ENCODE peak calls at places on chromosomes 5 and 9, in seven cellular contexts. One of them, this sample, is unnamed.

GRCh38 chr5:79256563-79256962 is 20.6 kb downstream of the JMY start:
- DNase-seq in IMR-90: no peak
- DNase-seq in Peyer's patch: no peak
- DNase-seq in dorsolateral prefrontal cortex: no peak
- DNase-seq in CD8-positive, alpha-beta T cell: no peak
- DNase-seq in brain microvascular endothelial cell: no peak
- DNase-seq in esophagus muscularis mucosa: no peak
- DNase-seq in this sample: no peak

GRCh38 chr5:133912951-133913350 is 55.5 kb downstream of the C5orf15 start:
- DNase-seq in IMR-90: no peak
- DNase-seq in Peyer's patch: no peak
- DNase-seq in dorsolateral prefrontal cortex: no peak
- DNase-seq in CD8-positive, alpha-beta T cell: no peak
- DNase-seq in brain microvascular endothelial cell: no peak
- DNase-seq in esophagus muscularis mucosa: no peak
- DNase-seq in this sample: no peak

GRCh38 chr9:21802418-21803000 is at the start of gene MTAP:
- DNase-seq in IMR-90: peak
- DNase-seq in Peyer's patch: peak
- DNase-seq in dorsolateral prefrontal cortex: peak
- DNase-seq in CD8-positive, alpha-beta T cell: peak
- DNase-seq in brain microvascular endothelial cell: peak
- DNase-seq in esophagus muscularis mucosa: peak
- DNase-seq in this sample: peak

GRCh38 chr5:95673076-95673475 is 9.7 kb downstream of the SPATA9 start:
- DNase-seq in IMR-90: peak
- DNase-seq in Peyer's patch: no peak
- DNase-seq in dorsolateral prefrontal cortex: no peak
- DNase-seq in CD8-positive, alpha-beta T cell: no peak
- DNase-seq in brain microvascular endothelial cell: peak
- DNase-seq in esophagus muscularis mucosa: no peak
- DNase-seq in this sample: peak

GRCh38 chr5:131579917-131580671 is 54.9 kb downstream of the RAPGEF6 start:
- DNase-seq in IMR-90: no peak
- DNase-seq in Peyer's patch: no peak
- DNase-seq in dorsolateral prefrontal cortex: no peak
- DNase-seq in CD8-positive, alpha-beta T cell: no peak
- DNase-seq in brain microvascular endothelial cell: no peak
- DNase-seq in esophagus muscularis mucosa: no peak
- DNase-seq in this sample: no peak

GRCh38 chr9:86891886-86892437 is 55.3 kb downstream of the GAS1 start:
- DNase-seq in IMR-90: no peak
- DNase-seq in Peyer's patch: no peak
- DNase-seq in dorsolateral prefrontal cortex: no peak
- DNase-seq in CD8-positive, alpha-beta T cell: no peak
- DNase-seq in brain microvascular endothelial cell: no peak
- DNase-seq in esophagus muscularis mucosa: peak
- DNase-seq in this sample: no peak

GRCh38 chr9:137304383-137305059 is 2.5 kb upstream of the NRARP start:
- DNase-seq in IMR-90: no peak
- DNase-seq in Peyer's patch: peak
- DNase-seq in dorsolateral prefrontal cortex: no peak
- DNase-seq in CD8-positive, alpha-beta T cell: no peak
- DNase-seq in brain microvascular endothelial cell: no peak
- DNase-seq in esophagus muscularis mucosa: no peak
- DNase-seq in this sample: no peak

GRCh38 chr5:52989025-52989780 is at the start of gene ITGA2:
- DNase-seq in IMR-90: peak
- DNase-seq in Peyer's patch: peak
- DNase-seq in dorsolateral prefrontal cortex: no peak
- DNase-seq in CD8-positive, alpha-beta T cell: peak
- DNase-seq in brain microvascular endothelial cell: peak
- DNase-seq in esophagus muscularis mucosa: peak
- DNase-seq in this sample: peak

GRCh38 chr5:147044868-147045267 is 166.3 kb upstream of the PPP2R2B start:
- DNase-seq in IMR-90: no peak
- DNase-seq in Peyer's patch: no peak
- DNase-seq in dorsolateral prefrontal cortex: no peak
- DNase-seq in CD8-positive, alpha-beta T cell: no peak
- DNase-seq in brain microvascular endothelial cell: no peak
- DNase-seq in esophagus muscularis mucosa: no peak
- DNase-seq in this sample: no peak

DNA sequence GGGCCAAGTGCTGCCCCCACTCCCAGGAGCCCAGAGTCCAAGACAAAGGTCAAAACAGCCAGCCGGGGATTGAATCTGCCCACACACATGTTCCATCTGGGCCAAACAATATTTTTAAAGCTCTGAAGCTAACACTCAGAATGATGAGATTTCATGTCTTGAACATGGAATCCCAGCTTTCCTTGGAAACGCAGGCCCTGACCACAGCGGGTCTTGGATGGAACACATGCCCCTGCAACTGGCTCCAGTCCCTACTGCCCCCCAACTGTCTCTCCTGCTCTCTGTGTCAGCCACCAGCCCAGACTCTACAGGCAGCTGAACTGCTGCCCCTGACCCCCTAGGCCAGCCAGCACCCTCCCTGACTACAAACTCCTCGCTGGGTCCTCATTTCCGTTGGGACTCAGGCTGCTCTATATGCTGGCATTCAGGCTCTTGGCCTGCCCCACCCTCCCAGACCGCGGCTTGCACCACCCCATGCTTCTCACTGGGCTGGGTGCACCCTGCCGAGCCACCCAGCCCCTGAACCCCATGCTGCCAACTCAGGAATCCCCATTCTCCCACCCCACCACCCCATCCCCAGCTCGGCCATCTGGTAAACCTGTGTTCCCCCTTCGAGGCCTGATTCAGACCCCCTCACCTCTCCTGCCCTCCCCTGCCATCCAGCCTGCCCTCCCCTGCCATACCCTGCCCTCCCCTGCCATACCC is 71.7 kb downstream of the ADAMTS2 start:
- DNase-seq in IMR-90: no peak
- DNase-seq in Peyer's patch: no peak
- DNase-seq in dorsolateral prefrontal cortex: no peak
- DNase-seq in CD8-positive, alpha-beta T cell: no peak
- DNase-seq in brain microvascular endothelial cell: no peak
- DNase-seq in esophagus muscularis mucosa: no peak
- DNase-seq in this sample: no peak
- H3K4me3 ChIP-seq in IMR-90: no peak
- H3K4me3 ChIP-seq in Peyer's patch: no peak
- H3K4me3 ChIP-seq in dorsolateral prefrontal cortex: no peak
- H3K4me3 ChIP-seq in CD8-positive, alpha-beta T cell: no peak
- H3K4me3 ChIP-seq in brain microvascular endothelial cell: no peak
- H3K4me3 ChIP-seq in esophagus muscularis mucosa: no peak
- H3K4me3 ChIP-seq in this sample: no peak

DNA sequence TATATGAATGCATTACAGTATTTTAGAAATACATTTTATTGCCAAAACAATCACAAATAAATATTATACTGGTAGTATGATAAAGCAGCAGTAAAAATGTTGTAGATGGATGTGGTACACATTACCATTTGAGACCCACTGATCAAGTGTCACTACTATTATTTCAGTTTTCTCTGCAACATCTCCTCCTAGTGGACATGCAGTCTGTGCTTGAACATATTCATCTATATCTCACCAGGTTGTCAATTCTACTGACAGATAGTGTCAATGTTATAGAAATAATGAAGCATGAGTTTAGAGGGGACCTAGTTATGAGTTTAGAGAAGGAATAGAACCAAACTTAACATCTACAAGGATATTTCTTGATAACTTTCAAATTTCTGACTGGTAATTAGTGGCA is 39.2 kb upstream of the ELOVL7 start:
- DNase-seq in IMR-90: no peak
- DNase-seq in Peyer's patch: no peak
- DNase-seq in dorsolateral prefrontal cortex: no peak
- DNase-seq in CD8-positive, alpha-beta T cell: no peak
- DNase-seq in brain microvascular endothelial cell: peak
- DNase-seq in esophagus muscularis mucosa: no peak
- DNase-seq in this sample: peak
- TF ChIP-seq CTCF in IMR-90: no peak
- TF ChIP-seq CTCF in Peyer's patch: peak
- TF ChIP-seq CTCF in dorsolateral prefrontal cortex: peak
- TF ChIP-seq CTCF in CD8-positive, alpha-beta T cell: no peak
- TF ChIP-seq CTCF in brain microvascular endothelial cell: peak
- TF ChIP-seq CTCF in esophagus muscularis mucosa: no peak
- TF ChIP-seq CTCF in this sample: peak

DNA sequence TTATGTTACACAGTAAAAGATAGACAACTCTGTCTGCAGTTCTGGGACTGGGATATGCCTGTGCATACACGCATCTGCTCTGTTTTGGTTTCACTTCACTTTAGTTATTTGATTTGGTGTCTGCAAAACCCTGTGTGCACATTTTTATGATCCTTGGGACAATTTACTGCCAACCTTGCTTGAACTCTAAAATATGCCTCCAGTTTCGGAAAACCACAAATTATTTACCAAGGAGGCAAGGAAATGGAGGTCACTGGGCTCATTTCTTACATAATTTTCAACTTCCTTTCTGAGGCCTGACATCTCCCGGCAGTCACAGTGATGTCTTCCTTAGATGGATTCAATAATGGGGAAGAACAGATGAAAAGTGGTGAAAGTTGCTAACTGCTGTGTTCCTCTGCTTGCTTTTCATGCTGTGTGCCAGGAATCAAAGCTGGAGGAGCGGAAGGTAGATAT is 61.2 kb upstream of the TAF11L2 start:
- DNase-seq in IMR-90: no peak
- DNase-seq in Peyer's patch: no peak
- DNase-seq in dorsolateral prefrontal cortex: no peak
- DNase-seq in CD8-positive, alpha-beta T cell: no peak
- DNase-seq in brain microvascular endothelial cell: no peak
- DNase-seq in esophagus muscularis mucosa: no peak
- DNase-seq in this sample: peak
- H3K4me3 ChIP-seq in IMR-90: peak
- H3K4me3 ChIP-seq in Peyer's patch: no peak
- H3K4me3 ChIP-seq in dorsolateral prefrontal cortex: no peak
- H3K4me3 ChIP-seq in CD8-positive, alpha-beta T cell: no peak
- H3K4me3 ChIP-seq in brain microvascular endothelial cell: no peak
- H3K4me3 ChIP-seq in esophagus muscularis mucosa: no peak
- H3K4me3 ChIP-seq in this sample: no peak

GRCh38 chr5:140169410-140169809 is 5.6 kb upstream of the CYSTM1 start:
- DNase-seq in IMR-90: no peak
- DNase-seq in Peyer's patch: no peak
- DNase-seq in dorsolateral prefrontal cortex: no peak
- DNase-seq in CD8-positive, alpha-beta T cell: no peak
- DNase-seq in brain microvascular endothelial cell: no peak
- DNase-seq in esophagus muscularis mucosa: no peak
- DNase-seq in this sample: no peak
- TF ChIP-seq CTCF in IMR-90: no peak
- TF ChIP-seq CTCF in Peyer's patch: no peak
- TF ChIP-seq CTCF in dorsolateral prefrontal cortex: no peak
- TF ChIP-seq CTCF in CD8-positive, alpha-beta T cell: no peak
- TF ChIP-seq CTCF in brain microvascular endothelial cell: peak
- TF ChIP-seq CTCF in esophagus muscularis mucosa: no peak
- TF ChIP-seq CTCF in this sample: peak

GRCh38 chr5:66807743-66808142 is 211.6 kb downstream of the MAST4 start:
- DNase-seq in IMR-90: peak
- DNase-seq in Peyer's patch: no peak
- DNase-seq in dorsolateral prefrontal cortex: peak
- DNase-seq in CD8-positive, alpha-beta T cell: no peak
- DNase-seq in brain microvascular endothelial cell: peak
- DNase-seq in esophagus muscularis mucosa: no peak
- DNase-seq in this sample: peak

GRCh38 chr5:66808663-66809062 is 212.5 kb downstream of the MAST4 start:
- DNase-seq in IMR-90: no peak
- DNase-seq in Peyer's patch: no peak
- DNase-seq in dorsolateral prefrontal cortex: no peak
- DNase-seq in CD8-positive, alpha-beta T cell: no peak
- DNase-seq in brain microvascular endothelial cell: no peak
- DNase-seq in esophagus muscularis mucosa: no peak
- DNase-seq in this sample: no peak

GRCh38 chr5:66810747-66811355 is 214.7 kb downstream of the MAST4 start:
- DNase-seq in IMR-90: no peak
- DNase-seq in Peyer's patch: no peak
- DNase-seq in dorsolateral prefrontal cortex: no peak
- DNase-seq in CD8-positive, alpha-beta T cell: no peak
- DNase-seq in brain microvascular endothelial cell: no peak
- DNase-seq in esophagus muscularis mucosa: no peak
- DNase-seq in this sample: no peak

GRCh38 chr5:66814146-66814991 is 218.2 kb downstream of the MAST4 start:
- DNase-seq in IMR-90: peak
- DNase-seq in Peyer's patch: no peak
- DNase-seq in dorsolateral prefrontal cortex: no peak
- DNase-seq in CD8-positive, alpha-beta T cell: peak
- DNase-seq in brain microvascular endothelial cell: peak
- DNase-seq in esophagus muscularis mucosa: no peak
- DNase-seq in this sample: peak

DNA sequence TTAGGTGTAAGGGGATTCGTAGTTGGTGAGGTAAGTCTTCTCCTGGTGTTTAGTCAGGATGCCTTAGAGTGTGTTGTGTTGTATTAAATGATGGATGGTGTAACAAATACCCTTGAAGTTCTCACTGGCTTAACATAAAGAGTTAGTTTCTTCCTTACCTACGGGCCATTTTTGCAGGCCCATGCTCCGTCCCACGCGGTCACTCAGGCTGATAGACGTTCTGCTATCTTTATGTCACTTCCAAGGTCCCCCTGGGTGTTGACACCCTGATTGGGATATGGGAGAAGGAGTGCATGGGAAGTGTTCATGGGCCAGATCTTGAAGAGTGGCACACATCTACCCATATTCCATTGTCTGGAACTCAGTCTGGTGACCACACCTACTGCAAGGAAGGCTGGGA is 214.0 kb downstream of the MAST4 start:
- DNase-seq in IMR-90: no peak
- DNase-seq in Peyer's patch: no peak
- DNase-seq in dorsolateral prefrontal cortex: no peak
- DNase-seq in CD8-positive, alpha-beta T cell: no peak
- DNase-seq in brain microvascular endothelial cell: no peak
- DNase-seq in esophagus muscularis mucosa: peak
- DNase-seq in this sample: no peak
- H3K4me3 ChIP-seq in IMR-90: no peak
- H3K4me3 ChIP-seq in Peyer's patch: no peak
- H3K4me3 ChIP-seq in dorsolateral prefrontal cortex: no peak
- H3K4me3 ChIP-seq in CD8-positive, alpha-beta T cell: no peak
- H3K4me3 ChIP-seq in brain microvascular endothelial cell: no peak
- H3K4me3 ChIP-seq in esophagus muscularis mucosa: no peak
- H3K4me3 ChIP-seq in this sample: no peak

GRCh38 chr9:97501177-97501971 is at the start of gene TMOD1:
- DNase-seq in IMR-90: peak
- DNase-seq in Peyer's patch: peak
- DNase-seq in dorsolateral prefrontal cortex: peak
- DNase-seq in CD8-positive, alpha-beta T cell: peak
- DNase-seq in brain microvascular endothelial cell: no peak
- DNase-seq in esophagus muscularis mucosa: peak
- DNase-seq in this sample: no peak
- TF ChIP-seq CTCF in IMR-90: peak
- TF ChIP-seq CTCF in Peyer's patch: no peak
- TF ChIP-seq CTCF in dorsolateral prefrontal cortex: no peak
- TF ChIP-seq CTCF in CD8-positive, alpha-beta T cell: no peak
- TF ChIP-seq CTCF in brain microvascular endothelial cell: no peak
- TF ChIP-seq CTCF in esophagus muscularis mucosa: no peak
- TF ChIP-seq CTCF in this sample: no peak